ENCODE peak calls at places on chromosome 17, in four cellular contexts. One of them, this sample, is unnamed.

GRCh38 chr17:35765086-35765710 is 4.5 kb downstream of the C17orf50 start:
- DNase-seq in A549: no peak
- DNase-seq in K562: no peak
- DNase-seq in H1: no peak
- DNase-seq in this sample: no peak

GRCh38 chr17:2190014-2190413 is 113.6 kb downstream of the SMG6 start:
- DNase-seq in A549: peak
- DNase-seq in K562: no peak
- DNase-seq in H1: no peak
- DNase-seq in this sample: no peak

GRCh38 chr17:42378597-42379594 is 9.3 kb downstream of the STAT3 start:
- DNase-seq in A549: no peak
- DNase-seq in K562: no peak
- DNase-seq in H1: no peak
- DNase-seq in this sample: no peak

GRCh38 chr17:56690441-56691291 is 97.2 kb downstream of the NOG start:
- DNase-seq in A549: no peak
- DNase-seq in K562: no peak
- DNase-seq in H1: no peak
- DNase-seq in this sample: no peak

GRCh38 chr17:48909796-48910195 is 1.6 kb downstream of the UBE2Z start:
- DNase-seq in A549: no peak
- DNase-seq in K562: no peak
- DNase-seq in H1: no peak
- DNase-seq in this sample: no peak

GRCh38 chr17:49705254-49705653 is 2.5 kb downstream of the SLC35B1 start:
- DNase-seq in A549: no peak
- DNase-seq in K562: no peak
- DNase-seq in H1: no peak
- DNase-seq in this sample: no peak

GRCh38 chr17:27343294-27343693 is 49.4 kb downstream of the WSB1 start:
- DNase-seq in A549: no peak
- DNase-seq in K562: no peak
- DNase-seq in H1: no peak
- DNase-seq in this sample: no peak

GRCh38 chr17:16215965-16216316 is 607 bp upstream of the NCOR1 start:
- DNase-seq in A549: no peak
- DNase-seq in K562: no peak
- DNase-seq in H1: no peak
- DNase-seq in this sample: peak

GRCh38 chr17:34300652-34301390 is 15.3 kb downstream of the CCL11 start:
- DNase-seq in A549: no peak
- DNase-seq in K562: no peak
- DNase-seq in H1: no peak
- DNase-seq in this sample: no peak

GRCh38 chr17:14833201-14833773 is 431.8 kb downstream of the PMP22 start:
- DNase-seq in A549: no peak
- DNase-seq in K562: no peak
- DNase-seq in H1: no peak
- DNase-seq in this sample: no peak

GRCh38 chr17:3678095-3678820 is 9.6 kb downstream of the EMC6 start:
- DNase-seq in A549: no peak
- DNase-seq in K562: no peak
- DNase-seq in H1: peak
- DNase-seq in this sample: no peak

GRCh38 chr17:57624390-57624789 is 120.7 kb downstream of the CCDC182 start:
- DNase-seq in A549: no peak
- DNase-seq in K562: no peak
- DNase-seq in H1: no peak
- DNase-seq in this sample: no peak

GRCh38 chr17:4576729-4577322 is 7.5 kb upstream of the SMTNL2 start:
- DNase-seq in A549: no peak
- DNase-seq in K562: no peak
- DNase-seq in H1: peak
- DNase-seq in this sample: no peak

GRCh38 chr17:45428954-45429337 is 3.7 kb downstream of the ARHGAP27 start:
- DNase-seq in A549: no peak
- DNase-seq in K562: no peak
- DNase-seq in H1: no peak
- DNase-seq in this sample: no peak

GRCh38 chr17:34299017-34299416 is 13.5 kb downstream of the CCL11 start:
- DNase-seq in A549: no peak
- DNase-seq in K562: no peak
- DNase-seq in H1: no peak
- DNase-seq in this sample: no peak

GRCh38 chr17:11383157-11383556 is 142.1 kb downstream of the SHISA6 start:
- DNase-seq in A549: no peak
- DNase-seq in K562: no peak
- DNase-seq in H1: no peak
- DNase-seq in this sample: no peak

GRCh38 chr17:43983515-43984411 is 20.7 kb upstream of the NAGS start:
- DNase-seq in A549: peak
- DNase-seq in K562: peak
- DNase-seq in H1: peak
- DNase-seq in this sample: no peak

GRCh38 chr17:43126911-43127290 is 1.7 kb upstream of the BRCA1 start:
- DNase-seq in A549: no peak
- DNase-seq in K562: no peak
- DNase-seq in H1: no peak
- DNase-seq in this sample: no peak

GRCh38 chr17:50051082-50051576 is 4.8 kb upstream of the ITGA3 start:
- DNase-seq in A549: peak
- DNase-seq in K562: peak
- DNase-seq in H1: no peak
- DNase-seq in this sample: peak

GRCh38 chr17:1087381-1088241 is 90.7 kb downstream of the TIMM22 start:
- DNase-seq in A549: peak
- DNase-seq in K562: peak
- DNase-seq in H1: peak
- DNase-seq in this sample: no peak

GRCh38 chr17:51653902-51654301 is 393.6 kb downstream of the UTP18 start:
- DNase-seq in A549: peak
- DNase-seq in K562: no peak
- DNase-seq in H1: no peak
- DNase-seq in this sample: no peak

GRCh38 chr17:4872786-4873185 is 26.6 kb upstream of the C17orf107 start:
- DNase-seq in A549: no peak
- DNase-seq in K562: no peak
- DNase-seq in H1: no peak
- DNase-seq in this sample: no peak

GRCh38 chr17:81045590-81046095 is 10.7 kb downstream of the BAIAP2 start:
- DNase-seq in A549: no peak
- DNase-seq in K562: no peak
- DNase-seq in H1: no peak
- DNase-seq in this sample: no peak

GRCh38 chr17:9020824-9021157 is 519 bp upstream of the NTN1 start:
- DNase-seq in A549: no peak
- DNase-seq in K562: no peak
- DNase-seq in H1: peak
- DNase-seq in this sample: no peak

GRCh38 chr17:72970246-72970645 is 122.2 kb downstream of the SLC39A11 start:
- DNase-seq in A549: no peak
- DNase-seq in K562: no peak
- DNase-seq in H1: no peak
- DNase-seq in this sample: no peak

GRCh38 chr17:4161179-4161559 is 18.2 kb downstream of the CYB5D2 start:
- DNase-seq in A549: peak
- DNase-seq in K562: no peak
- DNase-seq in H1: no peak
- DNase-seq in this sample: no peak

GRCh38 chr17:47953945-47954344 is 3.7 kb downstream of the PRR15L start:
- DNase-seq in A549: no peak
- DNase-seq in K562: no peak
- DNase-seq in H1: no peak
- DNase-seq in this sample: no peak

GRCh38 chr17:3710951-3711383 is 12.7 kb upstream of the HASPIN start:
- DNase-seq in A549: no peak
- DNase-seq in K562: no peak
- DNase-seq in H1: no peak
- DNase-seq in this sample: no peak

GRCh38 chr17:31134526-31134925 is 39.7 kb downstream of the NF1 start:
- DNase-seq in A549: no peak
- DNase-seq in K562: no peak
- DNase-seq in H1: no peak
- DNase-seq in this sample: no peak

GRCh38 chr17:74165811-74166365 is 37.6 kb upstream of the RPL38 start:
- DNase-seq in A549: no peak
- DNase-seq in K562: no peak
- DNase-seq in H1: no peak
- DNase-seq in this sample: no peak

GRCh38 chr17:59668816-59669215 is 38.4 kb downstream of the PTRH2 start:
- DNase-seq in A549: peak
- DNase-seq in K562: no peak
- DNase-seq in H1: no peak
- DNase-seq in this sample: peak

GRCh38 chr17:61713035-61713434 is 122.0 kb upstream of the NACA2 start:
- DNase-seq in A549: no peak
- DNase-seq in K562: no peak
- DNase-seq in H1: no peak
- DNase-seq in this sample: no peak

GRCh38 chr17:40450175-40450574 is 6.9 kb downstream of the IGFBP4 start:
- DNase-seq in A549: peak
- DNase-seq in K562: peak
- DNase-seq in H1: peak
- DNase-seq in this sample: peak
- TF ChIP-seq CEBPB in A549: no peak
- TF ChIP-seq CEBPB in K562: no peak
- TF ChIP-seq CEBPB in H1: no peak
- TF ChIP-seq CEBPB in this sample: no peak

GRCh38 chr17:79305831-79306687 is 231.4 kb downstream of the ENGASE start:
- DNase-seq in A549: no peak
- DNase-seq in K562: peak
- DNase-seq in H1: no peak
- DNase-seq in this sample: no peak
- TF ChIP-seq CEBPB in A549: no peak
- TF ChIP-seq CEBPB in K562: no peak
- TF ChIP-seq CEBPB in H1: no peak
- TF ChIP-seq CEBPB in this sample: no peak

DNA sequence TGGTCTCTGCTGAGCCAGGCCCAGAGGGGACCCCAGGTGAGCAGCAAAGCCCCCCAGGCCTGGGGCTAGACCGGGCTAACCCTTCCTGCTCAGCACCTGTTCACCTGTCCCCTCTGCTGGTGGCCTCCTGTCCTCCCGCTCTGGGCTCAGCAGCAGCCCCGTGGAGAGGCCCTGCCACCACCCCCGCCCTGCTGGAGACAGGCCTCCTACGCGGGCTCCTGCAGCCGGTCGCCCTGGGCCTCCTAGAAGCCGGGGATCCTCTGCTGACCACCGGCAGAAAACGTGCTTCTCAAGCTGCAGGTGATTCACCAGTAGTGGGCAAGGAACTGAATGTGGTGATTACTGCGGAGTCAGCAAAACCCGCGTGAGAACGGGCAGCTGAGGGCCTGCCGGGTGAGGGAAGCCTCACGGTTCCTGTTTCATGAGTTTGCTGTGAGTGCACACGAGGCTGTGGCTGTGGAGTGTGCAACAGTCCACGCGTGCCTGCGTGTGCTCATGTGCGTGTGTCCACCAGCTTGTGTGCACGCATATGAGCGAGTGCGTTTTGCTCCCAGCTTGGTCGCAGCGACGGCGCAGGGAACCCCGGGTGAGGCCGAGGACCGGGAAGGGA is 792 bp downstream of the SECTM1 start:
- DNase-seq in A549: peak
- DNase-seq in K562: peak
- DNase-seq in H1: no peak
- DNase-seq in this sample: peak
- TF ChIP-seq CEBPB in A549: no peak
- TF ChIP-seq CEBPB in K562: no peak
- TF ChIP-seq CEBPB in H1: no peak
- TF ChIP-seq CEBPB in this sample: no peak

DNA sequence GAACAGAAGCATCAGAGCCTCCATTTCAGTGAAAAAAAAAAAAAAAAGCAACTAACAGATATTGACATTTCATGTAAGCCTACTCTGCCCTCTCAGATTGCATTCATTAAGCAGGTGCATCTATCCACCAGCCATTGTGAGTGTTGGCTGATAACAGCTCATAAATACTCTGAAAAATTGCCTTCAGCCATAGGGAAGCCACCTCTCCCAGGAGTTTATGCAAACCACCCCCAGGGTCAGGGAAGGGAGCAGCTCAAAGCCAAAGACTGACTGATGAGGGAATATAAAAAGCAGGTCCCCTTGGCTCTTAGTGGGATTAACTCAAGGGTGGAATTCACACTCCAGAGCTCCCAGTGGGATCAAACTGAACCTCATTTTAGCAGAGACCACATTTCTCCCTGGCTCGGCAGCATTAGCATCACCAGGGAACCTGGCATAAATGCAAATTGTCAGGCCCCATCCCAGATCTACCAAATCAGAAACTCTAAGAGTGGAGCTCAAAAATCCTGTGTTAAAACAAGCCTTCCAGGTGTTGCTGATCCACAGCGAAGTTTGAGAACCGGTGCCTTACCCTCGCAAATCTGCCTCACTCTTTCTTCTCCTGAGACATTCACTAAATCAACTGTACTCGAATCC is 14.2 kb downstream of the APOH start:
- DNase-seq in A549: no peak
- DNase-seq in K562: no peak
- DNase-seq in H1: no peak
- DNase-seq in this sample: no peak
- TF ChIP-seq CEBPB in A549: no peak
- TF ChIP-seq CEBPB in K562: no peak
- TF ChIP-seq CEBPB in H1: no peak
- TF ChIP-seq CEBPB in this sample: no peak

DNA sequence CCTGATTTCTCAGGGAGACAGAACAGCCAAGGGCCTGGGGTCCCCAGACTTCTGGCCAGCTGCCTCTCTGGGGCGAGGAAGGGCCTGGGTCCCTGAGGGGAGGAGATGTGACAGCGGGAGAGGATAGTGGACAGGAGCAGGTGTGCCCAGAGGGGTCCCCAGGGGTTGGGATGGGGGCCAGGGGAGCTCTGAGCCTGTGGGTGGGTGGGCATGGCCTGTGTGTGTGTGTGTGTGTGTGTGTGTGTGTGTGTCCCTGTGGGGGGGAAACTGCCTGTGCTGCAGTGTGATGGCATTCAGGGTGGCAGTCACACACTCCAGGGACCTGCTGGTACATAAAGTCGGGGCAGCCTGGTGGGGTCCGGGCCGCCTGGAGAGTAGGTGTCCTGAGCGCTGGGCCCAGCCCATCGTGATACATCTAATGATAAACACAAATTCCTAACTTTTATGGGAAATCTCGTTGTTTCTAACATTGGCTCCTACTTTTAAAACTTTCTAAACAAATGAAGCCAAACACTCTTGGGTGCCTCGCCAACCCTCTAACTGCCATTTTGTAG is 1.4 kb downstream of the ITGB4 start:
- DNase-seq in A549: no peak
- DNase-seq in K562: no peak
- DNase-seq in H1: no peak
- DNase-seq in this sample: no peak
- TF ChIP-seq CEBPB in A549: no peak
- TF ChIP-seq CEBPB in K562: no peak
- TF ChIP-seq CEBPB in H1: no peak
- TF ChIP-seq CEBPB in this sample: no peak

This sample was measured in HCT116.